ENCODE peak calls at places on chromosomes 3 and 15, in nine cellular contexts. Q is WTC11; S is mucosa of descending colon; M is progenitor cell of endocrine pancreas; Y is A549; N is neural crest cell; R is heart right ventricle; A is activated CD8-positive, alpha-beta T cell treated with anti-CD3 and anti-CD28 coated beads for 36 hours; F is sigmoid colon. V is an unnamed sample.

GRCh38 chr15:91942676-91943417 is 89.3 kb downstream of the SLCO3A1 start:
- DNase-seq in Q (no peak), S (peak), M (no peak), Y (peak), N (no peak), R (peak), A (peak), F (peak), V (peak)

GRCh38 chr3:186742618-186743335 is 25.6 kb downstream of the KNG1 start:
- DNase-seq in Q (no peak), S (no peak), M (no peak), Y (peak), N (no peak), R (no peak), A (no peak), F (no peak), V (no peak)

GRCh38 chr15:59555696-59556095 is 55.9 kb upstream of the GCNT3 start:
- DNase-seq in Q (no peak), S (no peak), M (no peak), Y (peak), N (no peak), R (no peak), A (no peak), F (no peak), V (peak)

GRCh38 chr15:59247364-59247763 is 40.7 kb downstream of the LDHAL6B start:
- DNase-seq in Q (peak), S (no peak), M (peak), Y (peak), N (peak), R (peak), A (peak), F (no peak), V (peak)

GRCh38 chr15:99019558-99020540 is 12.3 kb upstream of the PGPEP1L start:
- DNase-seq in Q (no peak), S (no peak), M (no peak), Y (peak), N (no peak), R (no peak), A (no peak), F (no peak), V (peak)

GRCh38 chr3:192482809-192483208 is 244.5 kb downstream of the FGF12 start:
- DNase-seq in Q (no peak), S (no peak), M (no peak), Y (no peak), N (no peak), R (no peak), A (no peak), F (no peak), V (no peak)

GRCh38 chr3:193614430-193614829 is 21.4 kb downstream of the OPA1 start:
- DNase-seq in Q (no peak), S (no peak), M (no peak), Y (no peak), N (no peak), R (no peak), A (no peak), F (no peak), V (no peak)

GRCh38 chr3:100402150-100402706 is 889 bp downstream of the LNP1 start:
- DNase-seq in Q (no peak), S (no peak), M (no peak), Y (peak), N (no peak), R (no peak), A (no peak), F (no peak), V (no peak)

GRCh38 chr15:41967506-41968206 is 4.7 kb downstream of the EHD4 start:
- DNase-seq in Q (no peak), S (peak), M (no peak), Y (no peak), N (no peak), R (peak), A (no peak), F (peak), V (peak)

GRCh38 chr3:125334675-125335560 is 40.2 kb downstream of the ZNF148 start:
- DNase-seq in Q (no peak), S (no peak), M (no peak), Y (no peak), N (no peak), R (no peak), A (no peak), F (no peak), V (no peak)

GRCh38 chr3:114539525-114539924 is 245.7 kb downstream of the TIGIT start:
- DNase-seq in Q (no peak), S (no peak), M (no peak), Y (no peak), N (no peak), R (no peak), A (no peak), F (no peak), V (no peak)

GRCh38 chr15:92005154-92005553 is 151.6 kb downstream of the SLCO3A1 start:
- DNase-seq in Q (no peak), S (no peak), M (no peak), Y (no peak), N (no peak), R (no peak), A (no peak), F (no peak), V (no peak)

GRCh38 chr3:147361671-147362420 is 44.5 kb downstream of the ZIC4 start:
- DNase-seq in Q (peak), S (no peak), M (peak), Y (peak), N (peak), R (no peak), A (peak), F (no peak), V (peak)

GRCh38 chr3:15099364-15100098 is 583 bp upstream of the RBSN start:
- DNase-seq in Q (no peak), S (no peak), M (no peak), Y (no peak), N (no peak), R (no peak), A (peak), F (no peak), V (no peak)

GRCh38 chr3:55802816-55803215 is 315.7 kb upstream of the WNT5A start:
- DNase-seq in Q (no peak), S (no peak), M (no peak), Y (no peak), N (no peak), R (no peak), A (no peak), F (no peak), V (no peak)

GRCh38 chr3:114565201-114565600 is 271.4 kb downstream of the TIGIT start:
- DNase-seq in Q (no peak), S (no peak), M (no peak), Y (no peak), N (no peak), R (peak), A (no peak), F (peak), V (no peak)

GRCh38 chr3:101120039-101120438 is 126.8 kb upstream of the ABI3BP start:
- DNase-seq in Q (no peak), S (no peak), M (no peak), Y (no peak), N (no peak), R (no peak), A (no peak), F (no peak), V (no peak)

GRCh38 chr3:34212175-34212574 is 413.7 kb downstream of the PDCD6IP start:
- DNase-seq in Q (no peak), S (no peak), M (no peak), Y (no peak), N (no peak), R (no peak), A (no peak), F (no peak), V (peak)

GRCh38 chr15:101497484-101498034 is 8.1 kb upstream of the PCSK6 start:
- DNase-seq in Q (no peak), S (peak), M (no peak), Y (no peak), N (no peak), R (no peak), A (no peak), F (no peak), V (no peak)

GRCh38 chr3:31170932-31171670 is 276.6 kb upstream of the GADL1 start:
- DNase-seq in Q (no peak), S (no peak), M (no peak), Y (peak), N (no peak), R (no peak), A (no peak), F (no peak), V (peak)

GRCh38 chr3:183265157-183265642 is 12.1 kb downstream of the B3GNT5 start:
- DNase-seq in Q (peak), S (no peak), M (no peak), Y (no peak), N (peak), R (peak), A (peak), F (peak), V (peak)

GRCh38 chr3:6142707-6143106 is 718.2 kb upstream of the GRM7 start:
- DNase-seq in Q (no peak), S (no peak), M (no peak), Y (no peak), N (no peak), R (no peak), A (no peak), F (no peak), V (no peak)

DNA sequence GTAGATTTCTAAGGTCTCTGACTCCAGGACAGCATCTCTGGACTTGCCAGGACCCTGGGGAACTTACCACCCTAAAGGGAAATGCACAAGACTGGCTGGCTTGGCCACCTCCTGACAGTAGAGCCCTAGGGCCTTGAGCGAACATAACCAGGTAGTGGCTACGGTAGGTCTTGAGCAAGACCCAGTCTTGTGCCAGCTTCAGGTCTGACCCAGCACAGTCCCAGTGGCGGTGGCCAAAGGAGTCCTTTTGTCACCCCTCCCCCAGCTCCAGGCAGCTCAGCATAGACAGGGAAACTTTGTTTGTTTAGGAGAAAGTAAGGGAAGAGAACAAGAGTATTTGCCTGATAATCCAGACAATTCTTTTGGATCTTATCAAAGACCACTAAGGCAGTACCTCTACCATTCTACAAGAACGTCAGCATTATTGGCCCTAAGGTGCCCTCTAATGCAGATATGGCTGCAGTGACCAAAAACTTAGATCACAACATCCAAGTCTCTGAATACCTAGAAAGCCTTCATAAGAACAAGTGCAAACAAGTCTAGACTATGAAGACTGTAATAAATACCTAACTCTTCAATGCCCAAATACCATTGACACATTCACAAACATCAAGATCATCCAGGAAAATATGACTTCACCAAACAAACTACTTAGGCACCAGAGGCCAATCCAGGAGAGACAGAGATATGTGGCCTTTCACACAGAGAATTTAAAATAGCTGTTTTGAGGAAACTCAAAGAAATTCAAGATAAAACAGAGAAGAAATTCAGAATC is 38.7 kb upstream of the FBN1 start:
- DNase-seq in Q (no peak), S (no peak), M (no peak), Y (no peak), N (no peak), R (no peak), A (no peak), F (no peak), V (no peak)
- TF ChIP-seq CTCF in Q (no peak), S (no peak), M (no peak), Y (no peak), N (no peak), R (no peak), A (no peak), F (no peak), V (no peak)

GRCh38 chr3:156865732-156866131 is 39.6 kb downstream of the LEKR1 start:
- DNase-seq in Q (no peak), S (no peak), M (no peak), Y (no peak), N (no peak), R (no peak), A (no peak), F (no peak), V (no peak)
- TF ChIP-seq CTCF in Q (no peak), S (no peak), M (no peak), Y (no peak), N (no peak), R (no peak), A (no peak), F (no peak), V (peak)

DNA sequence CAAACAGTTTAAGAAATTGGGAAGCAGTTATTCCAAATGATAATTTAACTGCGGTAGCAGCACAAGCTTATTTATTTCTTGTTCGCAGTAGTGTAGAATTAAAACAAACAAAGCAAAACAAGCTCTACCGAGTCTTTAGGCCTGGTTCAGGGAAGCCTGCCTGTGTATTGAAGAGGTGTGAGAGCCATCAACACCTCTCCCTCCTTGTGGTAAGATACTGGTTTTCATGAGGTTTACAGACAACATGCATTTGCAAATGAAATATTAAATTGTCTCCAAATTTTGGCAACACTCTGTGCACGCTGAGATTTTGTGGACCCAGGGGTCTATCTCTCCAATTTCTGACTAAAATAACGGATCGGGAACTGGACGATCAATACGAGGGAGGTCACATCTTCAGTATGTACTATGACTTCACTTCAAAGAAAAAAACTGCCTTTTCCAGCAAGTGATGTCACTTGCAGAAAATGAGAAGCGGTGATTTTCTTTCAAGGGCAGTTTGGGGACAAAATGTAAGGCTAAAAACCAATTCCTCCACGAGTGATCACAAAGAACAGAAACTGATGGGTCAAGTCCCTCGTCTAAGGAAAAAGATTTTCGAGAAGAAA is 728 bp downstream of the ATR start:
- DNase-seq in Q (no peak), S (no peak), M (no peak), Y (no peak), N (no peak), R (no peak), A (no peak), F (no peak), V (peak)
- TF ChIP-seq CTCF in Q (no peak), S (no peak), M (no peak), Y (no peak), N (no peak), R (no peak), A (no peak), F (no peak), V (no peak)

GRCh38 chr15:51971353-51972133 is at the start of gene LEO1:
- DNase-seq in Q (peak), S (peak), M (peak), Y (peak), N (peak), R (peak), A (peak), F (peak), V (peak)
- TF ChIP-seq CTCF in Q (no peak), S (no peak), M (peak), Y (peak), N (peak), R (peak), A (no peak), F (peak), V (peak)

GRCh38 chr3:4492240-4493007 is 724 bp upstream of the ITPR1 start:
- DNase-seq in Q (peak), S (peak), M (peak), Y (peak), N (peak), R (peak), A (peak), F (peak), V (peak)
- TF ChIP-seq CTCF in Q (no peak), S (no peak), M (no peak), Y (no peak), N (no peak), R (no peak), A (no peak), F (no peak), V (no peak)